ENCODE peak calls at places on chromosome 4, in eight cellular contexts. S, V, B, N, L, F, H and A are unnamed samples. For H3K36me3 and H3K4me1, the result is how much of the 10 kb centered on the place peaks cover.

GRCh38 chr4:61740950-61741638 is 541.0 kb downstream of the ADGRL3 start:
- DNase-seq in S (no peak), V (no peak), B (no peak), N (no peak), L (no peak), F (no peak), H (no peak), A (no peak)

GRCh38 chr4:85084371-85085170 is 118.1 kb upstream of the WDFY3 start:
- DNase-seq in S (no peak), V (no peak), B (no peak), N (peak), L (no peak), F (peak), H (no peak), A (peak)

GRCh38 chr4:143336828-143337599 is at the start of gene GAB1:
- DNase-seq in S (peak), V (peak), B (peak), N (peak), L (no peak), F (peak), H (peak), A (peak)

GRCh38 chr4:138938371-138938699 is 77.2 kb upstream of the NOCT start:
- DNase-seq in S (no peak), V (no peak), B (no peak), N (peak), L (no peak), F (no peak), H (no peak), A (no peak)

GRCh38 chr4:71009091-71009490 is 15.6 kb downstream of the DCK start:
- DNase-seq in S (no peak), V (no peak), B (no peak), N (peak), L (no peak), F (no peak), H (no peak), A (no peak)

GRCh38 chr4:16824278-16824806 is 74.1 kb downstream of the LDB2 start:
- DNase-seq in S (no peak), V (no peak), B (no peak), N (no peak), L (no peak), F (no peak), H (no peak), A (no peak)

GRCh38 chr4:23084559-23085248 is 392.0 kb downstream of the GBA3 start:
- DNase-seq in S (no peak), V (no peak), B (no peak), N (no peak), L (no peak), F (no peak), H (no peak), A (no peak)

GRCh38 chr4:41160010-41160789 is 54.1 kb downstream of the APBB2 start:
- DNase-seq in S (no peak), V (no peak), B (no peak), N (peak), L (no peak), F (no peak), H (no peak), A (no peak)

GRCh38 chr4:77734928-77735327 is 84.2 kb downstream of the CNOT6L start:
- DNase-seq in S (no peak), V (peak), B (no peak), N (peak), L (no peak), F (no peak), H (no peak), A (no peak)

GRCh38 chr4:127732623-127733199 is 2.5 kb downstream of the SLC25A31 start:
- DNase-seq in S (no peak), V (no peak), B (no peak), N (peak), L (no peak), F (no peak), H (no peak), A (peak)

GRCh38 chr4:89277412-89277811 is 30.2 kb downstream of the GPRIN3 start:
- DNase-seq in S (no peak), V (no peak), B (no peak), N (no peak), L (no peak), F (no peak), H (no peak), A (no peak)

GRCh38 chr4:173547889-173548288 is 17.9 kb upstream of the HAND2 start:
- DNase-seq in S (no peak), V (no peak), B (peak), N (no peak), L (no peak), F (no peak), H (no peak), A (no peak)

GRCh38 chr4:187422655-187423054 is 572.9 kb upstream of the ZFP42 start:
- DNase-seq in S (no peak), V (no peak), B (no peak), N (no peak), L (no peak), F (no peak), H (no peak), A (no peak)

GRCh38 chr4:13601060-13601459 is 26.5 kb downstream of the BOD1L1 start:
- DNase-seq in S (no peak), V (no peak), B (no peak), N (no peak), L (no peak), F (no peak), H (no peak), A (no peak)

GRCh38 chr4:5808081-5808741 is 84.7 kb downstream of the CRMP1 start:
- DNase-seq in S (no peak), V (no peak), B (no peak), N (peak), L (no peak), F (no peak), H (no peak), A (no peak)

GRCh38 chr4:71564775-71565174 is 219.1 kb downstream of the GC start:
- DNase-seq in S (no peak), V (no peak), B (no peak), N (no peak), L (no peak), F (no peak), H (no peak), A (no peak)

GRCh38 chr4:19924761-19925160 is 326.9 kb upstream of the SLIT2 start:
- DNase-seq in S (no peak), V (no peak), B (no peak), N (peak), L (no peak), F (no peak), H (no peak), A (no peak)

GRCh38 chr4:75142850-75143249 is 209.9 kb downstream of the PARM1 start:
- DNase-seq in S (no peak), V (no peak), B (no peak), N (peak), L (no peak), F (no peak), H (no peak), A (no peak)

GRCh38 chr4:8211737-8212581 is 12.9 kb downstream of the SH3TC1 start:
- DNase-seq in S (no peak), V (no peak), B (no peak), N (no peak), L (no peak), F (no peak), H (no peak), A (no peak)
- TF ChIP-seq POLR2A in S (no peak), V (no peak), B (no peak), N (no peak), L (no peak), F (no peak), H (no peak), A (no peak)

GRCh38 chr4:82457266-82457665 is 26.9 kb downstream of the ENOPH1 start:
- DNase-seq in S (no peak), V (no peak), B (no peak), N (no peak), L (no peak), F (no peak), H (no peak), A (no peak)

GRCh38 chr4:82450966-82451755 is 20.8 kb downstream of the ENOPH1 start:
- DNase-seq in S (no peak), V (no peak), B (no peak), N (no peak), L (no peak), F (no peak), H (no peak), A (no peak)

GRCh38 chr4:82447886-82448285 is 17.5 kb downstream of the ENOPH1 start:
- DNase-seq in S (no peak), V (no peak), B (no peak), N (no peak), L (no peak), F (no peak), H (no peak), A (no peak)

DNA sequence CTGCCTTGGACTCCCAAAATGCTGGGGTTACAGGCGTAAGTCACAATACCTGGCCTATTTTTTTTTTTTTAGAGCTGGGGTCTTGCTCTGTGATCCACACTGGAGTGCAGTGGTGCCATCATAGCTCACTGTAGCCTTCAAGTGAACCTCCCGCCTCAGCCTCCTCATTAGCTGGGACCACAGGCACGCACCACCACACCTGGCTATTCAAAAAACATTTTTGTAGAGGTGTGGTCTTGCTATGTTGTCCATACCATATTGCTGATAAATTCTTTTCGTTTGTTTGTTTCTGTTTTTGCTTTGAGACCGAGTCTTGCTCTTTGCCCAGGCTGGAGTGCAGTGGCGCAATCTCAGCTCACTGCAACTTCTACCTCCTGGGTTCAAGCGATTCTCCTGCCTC is 21.6 kb downstream of the ENOPH1 start:
- DNase-seq in S (no peak), V (no peak), B (no peak), N (no peak), L (no peak), F (no peak), H (no peak), A (no peak)
- H3K36me3 ChIP-seq in S (half or more), V (under half), B (under half), N (under half), L (under half), F (under half), H (half or more), A (under half)

DNA sequence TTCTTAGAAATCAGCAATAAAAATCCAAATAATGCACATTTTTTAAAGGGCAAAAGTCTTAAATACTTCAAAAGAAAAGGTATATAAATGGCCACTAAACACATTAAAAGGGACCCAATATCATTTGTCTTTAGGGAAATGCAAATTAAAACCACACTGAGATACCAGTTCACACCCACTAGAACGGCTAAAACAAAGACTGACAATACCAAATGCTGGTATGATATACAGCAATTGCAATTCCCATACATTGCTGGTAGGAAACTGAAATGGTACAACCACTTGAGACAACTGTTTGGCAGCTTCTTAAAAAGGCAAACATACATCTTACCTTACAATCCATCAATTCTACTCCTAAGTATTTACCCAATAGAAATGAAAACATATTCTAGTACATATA is 33.7 kb downstream of the CAMK2D start:
- DNase-seq in S (no peak), V (no peak), B (no peak), N (no peak), L (no peak), F (no peak), H (no peak), A (no peak)
- H3K4me1 ChIP-seq in S (under half), V (under half), B (under half), N (under half), L (under half), F (under half), H (under half), A (under half)

GRCh38 chr4:25368315-25368714 is 8.7 kb upstream of the ANAPC4 start:
- DNase-seq in S (no peak), V (no peak), B (no peak), N (no peak), L (no peak), F (no peak), H (no peak), A (no peak)
- TF ChIP-seq POLR2A in S (no peak), V (no peak), B (no peak), N (no peak), L (no peak), F (no peak), H (no peak), A (no peak)